ENCODE peak calls at places on chromosomes 16 and 17, in nine cellular contexts. C is mammary epithelial cell; F is GM10248; N is SW480; T is lung microvascular endothelial cell; D is GM23248; Q is activated naive CD4-positive, alpha-beta T cell; L is CD8-positive, alpha-beta memory T cell; A is PC-9. G is an unnamed sample.

GRCh38 chr16:12613131-12613991 is 190.3 kb downstream of the CPPED1 start:
- DNase-seq in C (peak), F (no peak), N (peak), T (no peak), D (peak), Q (no peak), L (no peak), A (peak), G (peak)

GRCh38 chr16:66926171-66926570 is 836 bp upstream of the RRAD start:
- DNase-seq in C (no peak), F (no peak), N (no peak), T (no peak), D (peak), Q (no peak), L (no peak), A (no peak), G (no peak)

GRCh38 chr17:9907883-9908648 is 3.0 kb upstream of the RCVRN start:
- DNase-seq in C (no peak), F (no peak), N (no peak), T (no peak), D (no peak), Q (no peak), L (no peak), A (no peak), G (no peak)

GRCh38 chr17:62994931-62995330 is 28.9 kb downstream of the TANC2 start:
- DNase-seq in C (no peak), F (no peak), N (no peak), T (no peak), D (peak), Q (no peak), L (no peak), A (no peak), G (no peak)

GRCh38 chr17:50589112-50589712 is 28.7 kb downstream of the CACNA1G start:
- DNase-seq in C (peak), F (no peak), N (no peak), T (no peak), D (peak), Q (no peak), L (no peak), A (no peak), G (no peak)

GRCh38 chr16:75789237-75789636 is 62.9 kb upstream of the CPHXL start:
- DNase-seq in C (peak), F (peak), N (peak), T (peak), D (peak), Q (no peak), L (peak), A (peak), G (no peak)

GRCh38 chr16:24589997-24590396 is 50.6 kb downstream of the RBBP6 start:
- DNase-seq in C (peak), F (no peak), N (no peak), T (peak), D (no peak), Q (no peak), L (no peak), A (no peak), G (no peak)

GRCh38 chr17:41486809-41487530 is 2.7 kb downstream of the KRT36 start:
- DNase-seq in C (no peak), F (peak), N (no peak), T (peak), D (no peak), Q (no peak), L (no peak), A (no peak), G (peak)

GRCh38 chr16:86383488-86384262 is 126.7 kb upstream of the FOXF1 start:
- DNase-seq in C (no peak), F (no peak), N (no peak), T (no peak), D (peak), Q (no peak), L (no peak), A (peak), G (no peak)

GRCh38 chr17:38636054-38636453 is 30.3 kb upstream of the SRCIN1 start:
- DNase-seq in C (no peak), F (no peak), N (no peak), T (no peak), D (no peak), Q (no peak), L (no peak), A (no peak), G (no peak)

GRCh38 chr17:82571855-82572254 is 52.3 kb downstream of the FOXK2 start:
- DNase-seq in C (no peak), F (no peak), N (no peak), T (no peak), D (no peak), Q (no peak), L (no peak), A (no peak), G (no peak)

GRCh38 chr17:37065486-37066321 is 117.0 kb downstream of the AATF start:
- DNase-seq in C (no peak), F (no peak), N (no peak), T (no peak), D (no peak), Q (no peak), L (no peak), A (no peak), G (no peak)

GRCh38 chr17:50173335-50173941 is 7.6 kb downstream of the SGCA start:
- DNase-seq in C (peak), F (no peak), N (no peak), T (no peak), D (peak), Q (no peak), L (no peak), A (peak), G (no peak)

GRCh38 chr17:68595496-68595895 is 5.7 kb downstream of the FAM20A start:
- DNase-seq in C (no peak), F (no peak), N (no peak), T (no peak), D (no peak), Q (no peak), L (no peak), A (no peak), G (no peak)

GRCh38 chr17:76554131-76554530 is 14.3 kb downstream of the PRCD start:
- DNase-seq in C (no peak), F (no peak), N (peak), T (no peak), D (no peak), Q (no peak), L (no peak), A (no peak), G (no peak)

GRCh38 chr16:88503374-88503770 is 50.3 kb downstream of the ZFPM1 start:
- DNase-seq in C (no peak), F (no peak), N (no peak), T (peak), D (peak), Q (no peak), L (no peak), A (no peak), G (no peak)

GRCh38 chr16:2963074-2963610 is 933 bp upstream of the KREMEN2 start:
- DNase-seq in C (no peak), F (no peak), N (no peak), T (no peak), D (no peak), Q (no peak), L (peak), A (no peak), G (peak)

GRCh38 chr17:27459433-27459832 is 3.2 kb downstream of the KSR1 start:
- DNase-seq in C (no peak), F (no peak), N (no peak), T (no peak), D (no peak), Q (no peak), L (no peak), A (no peak), G (no peak)

GRCh38 chr17:28488154-28488883 is 14.9 kb downstream of the SLC13A2 start:
- DNase-seq in C (no peak), F (no peak), N (no peak), T (no peak), D (no peak), Q (no peak), L (no peak), A (no peak), G (no peak)

GRCh38 chr16:57810197-57811024 is 8.1 kb upstream of the KIFC3 start:
- DNase-seq in C (peak), F (peak), N (peak), T (peak), D (peak), Q (peak), L (peak), A (peak), G (peak)

GRCh38 chr16:65737831-65738230 is 616.0 kb upstream of the CDH11 start:
- DNase-seq in C (no peak), F (no peak), N (no peak), T (no peak), D (no peak), Q (no peak), L (no peak), A (no peak), G (no peak)

GRCh38 chr16:1645914-1646525 is 32.1 kb upstream of the JPT2 start:
- DNase-seq in C (peak), F (no peak), N (peak), T (no peak), D (peak), Q (no peak), L (no peak), A (peak), G (no peak)

GRCh38 chr16:50253511-50253903 is 12.8 kb upstream of the ADCY7 start:
- DNase-seq in C (no peak), F (no peak), N (no peak), T (no peak), D (peak), Q (no peak), L (no peak), A (no peak), G (no peak)

GRCh38 chr17:44956076-44956475 is 8.5 kb upstream of the KIF18B start:
- DNase-seq in C (no peak), F (no peak), N (no peak), T (no peak), D (no peak), Q (no peak), L (no peak), A (no peak), G (no peak)

GRCh38 chr17:61743766-61744165 is 119.6 kb downstream of the BRIP1 start:
- DNase-seq in C (no peak), F (no peak), N (no peak), T (no peak), D (no peak), Q (no peak), L (no peak), A (no peak), G (no peak)

GRCh38 chr16:2991566-2992261 is 11.5 kb upstream of the PKMYT1 start:
- DNase-seq in C (no peak), F (no peak), N (peak), T (no peak), D (no peak), Q (no peak), L (no peak), A (no peak), G (peak)

GRCh38 chr17:36474571-36474970 is 11.9 kb upstream of the ZNHIT3 start:
- DNase-seq in C (no peak), F (no peak), N (no peak), T (no peak), D (no peak), Q (no peak), L (no peak), A (no peak), G (no peak)

G was measured in colonic mucosa.